ENCODE peak calls at places on chromosomes 4 and X, in five cellular contexts. R is MV-4-11, E is fibroblast of mammary gland, G is T-helper 9 cell, P is stomach. K is an unnamed sample.

GRCh38 chrX:68238568-68238967 is 194.7 kb downstream of the OPHN1 start:
- DNase-seq in R (no peak), E (no peak), G (peak; percentile 0), P (no peak), K (no peak)

GRCh38 chrX:39639871-39640270 is 457.9 kb downstream of the BCOR start:
- DNase-seq in R (no peak), E (peak; percentile 41), G (no peak), P (no peak), K (no peak)

GRCh38 chrX:41827886-41828285 is 95.5 kb downstream of the CASK start:
- DNase-seq in R (no peak), E (peak; percentile 9), G (no peak), P (no peak), K (no peak)

GRCh38 chr4:83237591-83237990 is 47.0 kb downstream of the COQ2 start:
- DNase-seq in R (no peak), E (no peak), G (no peak), P (no peak), K (no peak)

GRCh38 chr4:113278324-113278934 is 229.0 kb downstream of the ANK2 start:
- DNase-seq in R (peak; percentile 22), E (peak; percentile 83), G (peak; percentile 35), P (peak; percentile 58), K (no peak)

GRCh38 chrX:786441-786881 is 155.9 kb downstream of the SHOX start:
- DNase-seq in R (no peak), E (no peak), G (no peak), P (no peak), K (no peak)

GRCh38 chr4:139841464-139842195 is 176.0 kb downstream of the MGST2 start:
- DNase-seq in R (no peak), E (no peak), G (no peak), P (no peak), K (peak; percentile 41)

GRCh38 chr4:56512166-56512565 is 6.6 kb downstream of the ARL9 start:
- DNase-seq in R (no peak), E (peak; percentile 44), G (no peak), P (no peak), K (no peak)

GRCh38 chr4:179521937-179522336 is 2079.7 kb upstream of the AGA start:
- DNase-seq in R (no peak), E (no peak), G (no peak), P (no peak), K (no peak)

GRCh38 chr4:114108869-114109268 is 129.4 kb upstream of the ARSJ start:
- DNase-seq in R (no peak), E (peak; percentile 87), G (no peak), P (no peak), K (no peak)

GRCh38 chrX:119488749-119489148 is 20.5 kb downstream of the SLC25A5 start:
- DNase-seq in R (peak; percentile 7), E (peak; percentile 59), G (peak; percentile 26), P (peak; percentile 75), K (no peak)

GRCh38 chrX:39261446-39262147 is 460.3 kb downstream of the MID1IP1 start:
- DNase-seq in R (peak; percentile 46), E (peak; percentile 68), G (no peak), P (no peak), K (no peak)

GRCh38 chrX:14029425-14030247 is at the start of gene GEMIN8:
- DNase-seq in R (peak; percentile 78), E (peak; percentile 92), G (peak; percentile 84), P (peak; percentile 88), K (peak; percentile 85)

GRCh38 chr4:76341063-76341462 is 34.5 kb downstream of the STBD1 start:
- DNase-seq in R (peak; percentile 69), E (peak; percentile 63), G (no peak), P (no peak), K (no peak)

GRCh38 chrX:133638285-133638684 is 223.0 kb upstream of the GPC4 start:
- DNase-seq in R (no peak), E (peak; percentile 46), G (no peak), P (peak; percentile 35), K (no peak)

GRCh38 chr4:159238631-159239030 is 135.8 kb downstream of the RAPGEF2 start:
- DNase-seq in R (no peak), E (no peak), G (no peak), P (no peak), K (no peak)

GRCh38 chr4:35689866-35690265 is 554.4 kb downstream of the ARAP2 start:
- DNase-seq in R (no peak), E (no peak), G (no peak), P (no peak), K (no peak)

GRCh38 chrX:115344885-115345653 is 55.6 kb downstream of the LUZP4 start:
- DNase-seq in R (peak; percentile 57), E (peak; percentile 95), G (no peak), P (peak; percentile 65), K (peak; percentile 56)

GRCh38 chr4:123340381-123340701 is 56.3 kb upstream of the SPRY1 start:
- DNase-seq in R (peak; percentile 75), E (peak; percentile 96), G (no peak), P (no peak), K (no peak)

GRCh38 chr4:84530871-84531270 is 31.8 kb upstream of the NKX6-1 start:
- DNase-seq in R (no peak), E (peak; percentile 62), G (no peak), P (no peak), K (no peak)

GRCh38 chr4:151575646-151576045 is 166.7 kb downstream of the FHIP1A start:
- DNase-seq in R (no peak), E (no peak), G (no peak), P (no peak), K (no peak)

GRCh38 chrX:119617511-119618164 is 11.4 kb upstream of the NKRF start:
- DNase-seq in R (peak; percentile 50), E (no peak), G (no peak), P (peak; percentile 39), K (no peak)

GRCh38 chr4:184406915-184407314 is 67.4 kb downstream of the IRF2 start:
- DNase-seq in R (peak; percentile 36), E (peak; percentile 22), G (no peak), P (peak; percentile 59), K (peak; percentile 73)

GRCh38 chr4:141636771-141637460 is 533 bp downstream of the IL15 start:
- DNase-seq in R (no peak), E (peak; percentile 40), G (peak; percentile 18), P (peak; percentile 58), K (peak; percentile 74)

GRCh38 chr4:124530464-124531077 is 182.0 kb downstream of the ANKRD50 start:
- DNase-seq in R (no peak), E (peak; percentile 77), G (no peak), P (no peak), K (no peak)

GRCh38 chrX:65894138-65894537 is 145.7 kb downstream of the VSIG4 start:
- DNase-seq in R (no peak), E (no peak), G (no peak), P (no peak), K (no peak)

GRCh38 chr4:52751349-52751911 is at the start of gene ERVMER34-1:
- DNase-seq in R (no peak), E (peak; percentile 24), G (no peak), P (peak; percentile 83), K (peak; percentile 80)

GRCh38 chrX:94901849-94902248 is 1227.8 kb downstream of the FAM133A start:
- DNase-seq in R (no peak), E (no peak), G (no peak), P (no peak), K (no peak)

GRCh38 chr4:7966281-7967062 is 26.8 kb upstream of the AFAP1 start:
- DNase-seq in R (no peak), E (no peak), G (no peak), P (no peak), K (no peak)

GRCh38 chrX:154349979-154350378 is 24.5 kb downstream of the FLNA start:
- DNase-seq in R (no peak), E (no peak), G (no peak), P (no peak), K (peak; percentile 54)

GRCh38 chrX:108156082-108156481 is 64.5 kb downstream of the ATG4A start:
- DNase-seq in R (no peak), E (no peak), G (no peak), P (no peak), K (no peak)

GRCh38 chr4:68372588-68372987 is 22.7 kb upstream of the YTHDC1 start:
- DNase-seq in R (no peak), E (peak; percentile 37), G (no peak), P (no peak), K (no peak)

GRCh38 chr4:37453004-37453360 is 208.4 kb downstream of the NWD2 start:
- DNase-seq in R (peak; percentile 40), E (peak; percentile 67), G (no peak), P (peak; percentile 78), K (peak; percentile 94)

GRCh38 chr4:48986654-48987164 is 634 bp downstream of the CWH43 start:
- DNase-seq in R (no peak), E (no peak), G (no peak), P (no peak), K (peak; percentile 46)